ENCODE peak calls at places on chromosomes 11 and 22, in five cellular contexts. M is mesendoderm, K is IMR-90, P is H1, V is trophoblast cell. J is an unnamed sample.

GRCh38 chr11:33620423-33621120 is 80.1 kb downstream of the C11orf91 start:
- DNase-seq in V (no peak), K (peak; percentile 87), P (no peak), M (no peak), J (no peak)

GRCh38 chr11:116693206-116694016 is 79.4 kb downstream of the BUD13 start:
- DNase-seq in V (peak; percentile 74), K (no peak), P (peak; percentile 37), M (no peak), J (no peak)

GRCh38 chr11:75275581-75275980 is 35.0 kb downstream of the TPBGL start:
- DNase-seq in V (no peak), M (peak; percentile 48), K (peak; percentile 13), P (no peak), J (peak; percentile 26)

GRCh38 chr11:66277475-66278391 is at the start of gene CNIH2:
- DNase-seq in P (peak; percentile 78), M (peak; percentile 57), V (no peak), K (no peak), J (no peak)

GRCh38 chr22:48477031-48477721 is 1350.5 kb downstream of the BRD1 start:
- DNase-seq in K (no peak), P (no peak), V (no peak), M (no peak), J (peak; percentile 17)

GRCh38 chr11:95918056-95918455 is 5.9 kb downstream of the MTMR2 start:
- DNase-seq in P (no peak), K (no peak), M (no peak), V (no peak), J (no peak)

GRCh38 chr11:102223859-102224258 is 93.4 kb upstream of the BIRC3 start:
- DNase-seq in P (no peak), M (no peak), K (peak; percentile 42), V (no peak), J (no peak)

GRCh38 chr22:48635031-48635430 is 1192.6 kb downstream of the BRD1 start:
- DNase-seq in V (no peak), K (no peak), M (no peak), P (no peak), J (no peak)

GRCh38 chr22:45630436-45630835 is 41.2 kb upstream of the ATXN10 start:
- DNase-seq in V (no peak), K (no peak), P (no peak), M (no peak), J (no peak)

GRCh38 chr11:14589421-14589820 is 54.2 kb upstream of the PDE3B start:
- DNase-seq in V (peak; percentile 78), P (no peak), K (no peak), M (no peak), J (no peak)

GRCh38 chr22:36027960-36028645 is 521 bp downstream of the RBFOX2 start:
- DNase-seq in V (no peak), M (peak; percentile 77), K (no peak), P (peak; percentile 83), J (no peak)

GRCh38 chr22:29115682-29116313 is 43.0 kb downstream of the KREMEN1 start:
- DNase-seq in V (no peak), P (no peak), M (no peak), K (peak; percentile 52), J (no peak)

GRCh38 chr11:120337896-120338840 is 2.0 kb downstream of the ARHGEF12 start:
- DNase-seq in P (no peak), V (no peak), M (no peak), K (peak; percentile 59), J (no peak)

GRCh38 chr11:107043242-107043991 is 25.1 kb upstream of the GUCY1A2 start:
- DNase-seq in P (no peak), M (peak; percentile 4), K (peak; percentile 82), V (peak; percentile 17), J (no peak)

GRCh38 chr11:94754819-94755218 is 13.3 kb upstream of the AMOTL1 start:
- DNase-seq in K (no peak), V (no peak), P (no peak), M (no peak), J (no peak)

GRCh38 chr11:15750535-15751297 is 605.6 kb downstream of the SOX6 start:
- DNase-seq in P (no peak), V (no peak), M (no peak), K (no peak), J (no peak)

GRCh38 chr11:67053896-67054850 is 2.5 kb upstream of the RHOD start:
- DNase-seq in P (peak; percentile 85), K (peak; percentile 91), V (peak; percentile 88), M (peak; percentile 74), J (peak; percentile 74)

GRCh38 chr22:50469377-50470305 is 5.2 kb downstream of the SBF1 start:
- DNase-seq in V (no peak), P (no peak), K (peak; percentile 13), M (peak; percentile 80), J (peak; percentile 84)

GRCh38 chr22:44990328-44990727 is 19.5 kb downstream of the PHF21B start:
- DNase-seq in P (no peak), K (no peak), M (no peak), V (no peak), J (no peak)

GRCh38 chr11:34650528-34650927 is 29.6 kb downstream of the EHF start:
- DNase-seq in K (peak; percentile 22), M (no peak), V (no peak), P (no peak), J (no peak)

GRCh38 chr22:26766510-26767350 is 109.3 kb downstream of the MIAT start:
- DNase-seq in K (no peak), M (no peak), V (no peak), P (no peak), J (no peak)

GRCh38 chr11:64067257-64067993 is 31.7 kb downstream of the FLRT1 start:
- DNase-seq in M (no peak), V (no peak), K (no peak), P (no peak), J (no peak)

GRCh38 chr11:132973686-132974085 is 558.6 kb downstream of the OPCML start:
- DNase-seq in M (peak; percentile 54), K (no peak), V (no peak), P (no peak), J (no peak)

DNA sequence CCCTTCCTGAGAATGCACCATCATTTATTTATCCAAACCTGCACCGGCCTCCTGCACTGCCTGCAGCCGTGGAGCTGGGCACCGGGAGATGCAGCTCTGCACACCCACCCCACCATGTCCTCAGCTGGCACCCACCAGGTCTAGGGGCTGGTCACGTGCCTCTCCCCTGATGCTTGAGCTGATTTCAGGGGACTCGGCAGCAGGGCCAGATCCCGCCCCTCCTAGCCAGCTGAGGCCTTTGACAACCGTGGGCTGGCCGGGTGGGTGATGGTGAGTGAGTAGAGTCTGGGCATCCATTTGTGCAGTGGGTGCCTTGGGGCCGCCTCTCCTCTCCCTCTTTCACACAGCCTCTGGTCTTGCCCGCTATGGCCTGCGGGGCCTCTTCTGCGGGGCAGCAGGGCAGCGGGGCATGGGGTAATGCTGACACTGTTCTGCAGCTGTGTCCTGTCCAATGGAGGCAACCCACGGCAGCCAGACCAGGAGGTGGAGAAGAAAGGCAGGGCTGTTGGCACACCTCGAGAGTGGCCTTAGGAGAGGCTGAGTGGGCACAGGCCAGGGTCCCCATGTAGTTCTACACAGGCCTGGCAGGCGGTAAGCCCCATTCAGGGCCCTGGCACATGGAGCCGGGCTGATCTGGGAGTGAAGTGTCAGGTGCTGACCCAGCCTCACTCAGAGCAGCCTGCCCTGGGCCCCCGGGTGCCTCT is 38.5 kb upstream of the PRODH start:
- DNase-seq in V (no peak), P (no peak), M (no peak), K (no peak), J (no peak)
- H3K18ac ChIP-seq in V (no peak overlapping the region), P (no peak overlapping the region), M (no peak overlapping the region), K (no peak overlapping the region), J (no peak overlapping the region)

GRCh38 chr11:114179234-114179941 is 116.8 kb upstream of the NNMT start:
- DNase-seq in P (no peak), K (no peak), V (no peak), M (no peak), J (no peak)
- H3K18ac ChIP-seq in P (no peak overlapping the region), K (no peak overlapping the region), V (no peak overlapping the region), M (no peak overlapping the region), J (no peak overlapping the region)

GRCh38 chr22:42642801-42643631 is 2.6 kb upstream of the ATP5MGL start:
- DNase-seq in M (no peak), V (no peak), P (no peak), K (no peak), J (no peak)

GRCh38 chr22:42641801-42642413 is 1.5 kb upstream of the ATP5MGL start:
- DNase-seq in K (no peak), V (no peak), M (no peak), P (no peak), J (no peak)

GRCh38 chr22:42644422-42645340 is 4.3 kb upstream of the ATP5MGL start:
- DNase-seq in V (no peak), K (no peak), M (no peak), P (no peak), J (peak; percentile 31)

GRCh38 chr22:42645341-42645937 is 3.8 kb downstream of the CYB5R3 start:
- DNase-seq in K (no peak), M (no peak), P (no peak), V (peak; percentile 42), J (peak; percentile 32)

DNA sequence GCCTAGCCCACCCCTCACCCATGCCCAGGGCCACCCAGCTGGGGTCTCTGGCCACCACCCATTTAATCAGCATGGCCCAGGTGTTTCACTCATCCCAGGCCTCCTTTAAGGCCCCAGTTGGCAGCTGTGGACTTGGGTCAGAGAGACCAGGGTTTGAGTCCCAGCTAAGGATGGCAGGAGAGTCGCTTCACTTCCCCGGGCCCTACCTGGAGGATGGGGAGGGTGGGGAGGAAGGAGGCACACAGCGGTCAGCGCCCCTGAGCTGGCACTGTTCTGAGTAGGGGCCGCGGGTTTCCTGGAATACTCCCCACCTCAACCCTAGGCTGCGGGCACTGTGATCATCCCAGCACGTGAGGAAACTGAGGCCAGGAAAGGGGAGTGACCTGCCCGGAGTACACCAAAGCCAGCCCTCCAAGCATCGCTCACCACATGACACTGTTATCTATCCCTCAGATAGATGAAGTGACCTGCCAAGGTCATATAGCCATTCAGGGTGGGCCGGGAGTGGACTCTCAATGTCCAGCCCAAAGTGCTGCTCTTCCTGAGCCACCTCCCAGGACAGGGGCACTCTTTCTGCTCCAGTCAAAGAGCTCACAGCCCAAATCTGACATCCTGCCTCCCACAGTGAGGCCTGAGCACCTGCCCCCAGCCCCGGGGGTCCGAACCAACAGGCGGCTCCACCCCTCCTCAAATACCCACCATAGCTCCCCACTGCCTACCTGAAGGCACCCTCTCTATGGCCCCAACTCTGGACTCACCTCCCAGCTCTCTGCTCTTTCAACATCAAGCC is 3.4 kb upstream of the ATP5MGL start:
- DNase-seq in M (no peak), K (no peak), V (no peak), P (no peak), J (no peak)
- H3K18ac ChIP-seq in M (no peak overlapping the region), K (peak overlapping the region; percentile 5), V (no peak overlapping the region), P (no peak overlapping the region), J (no peak overlapping the region)

GRCh38 chr11:35998651-35999050 is 54.8 kb downstream of the LDLRAD3 start:
- DNase-seq in M (no peak), P (no peak), K (no peak), V (no peak), J (no peak)
- H3K18ac ChIP-seq in M (no peak overlapping the region), P (no peak overlapping the region), K (no peak overlapping the region), V (no peak overlapping the region), J (no peak overlapping the region)